ENCODE peak calls at places on chromosomes 13 and 19, in six cellular contexts. R is amygdala; I is stimulated activated CD8-positive, alpha-beta memory T cell treated with anti-CD3 and anti-CD28 coated beads, Interleukin-12 subunit alpha, Interleukin-12 subunit beta, amount 100 ng/mL, for 1 hour; V is left cardiac atrium; O is left ventricle myocardium inferior; A is NCI-H1105 treated with DMSO at 0.1 percent for 48 hours. Q is an unnamed sample.

GRCh38 chr13:75079226-75079625 is 402.7 kb downstream of the TBC1D4 start:
- DNase-seq in O (no peak), A (no peak), I (no peak), R (no peak), V (no peak), Q (no peak)

GRCh38 chr13:113926301-113926761 is 47.5 kb downstream of the C13orf46 start:
- DNase-seq in O (peak), A (no peak), I (no peak), V (no peak), R (no peak), Q (no peak)

GRCh38 chr19:2469102-2469914 is 6.6 kb upstream of the GADD45B start:
- DNase-seq in V (peak), A (no peak), R (no peak), I (no peak), O (no peak), Q (no peak)

GRCh38 chr13:108214511-108215383 is 589 bp downstream of the LIG4 start:
- DNase-seq in R (no peak), V (peak), O (no peak), I (no peak), A (peak), Q (peak)

GRCh38 chr19:49340069-49340864 is 5.1 kb downstream of the CD37 start:
- DNase-seq in I (no peak), O (peak), R (no peak), V (peak), A (peak), Q (peak)

GRCh38 chr13:85693889-85694511 is 105.2 kb downstream of the SLITRK6 start:
- DNase-seq in O (no peak), I (no peak), V (no peak), R (no peak), A (no peak), Q (no peak)

GRCh38 chr13:84137292-84137691 is 255.0 kb upstream of the SLITRK1 start:
- DNase-seq in O (no peak), A (no peak), R (no peak), I (peak), V (no peak), Q (no peak)

GRCh38 chr19:35348909-35349611 is 1.4 kb downstream of the FFAR1 start:
- DNase-seq in R (no peak), V (no peak), I (no peak), O (no peak), A (no peak), Q (peak)

GRCh38 chr13:47233734-47234133 is 336.9 kb upstream of the HTR2A start:
- DNase-seq in A (no peak), V (no peak), I (no peak), R (no peak), O (peak), Q (no peak)

GRCh38 chr13:44303681-44304432 is 69.8 kb upstream of the SERP2 start:
- DNase-seq in O (peak), V (peak), A (no peak), I (no peak), R (no peak), Q (no peak)

GRCh38 chr19:55027472-55028337 is 10.4 kb downstream of the GP6 start:
- DNase-seq in A (no peak), V (no peak), R (no peak), O (no peak), I (no peak), Q (no peak)

GRCh38 chr19:40599331-40600085 is 1.7 kb upstream of the LTBP4 start:
- DNase-seq in V (no peak), I (no peak), R (no peak), A (no peak), O (no peak), Q (peak)

GRCh38 chr19:51711702-51712101 is 12.1 kb downstream of the HAS1 start:
- DNase-seq in I (no peak), A (no peak), O (no peak), R (no peak), V (no peak), Q (no peak)

GRCh38 chr19:9799162-9799561 is 19.7 kb downstream of the FBXL12 start:
- DNase-seq in V (no peak), R (no peak), A (no peak), I (no peak), O (no peak), Q (no peak)

GRCh38 chr19:13428352-13428751 is 77.9 kb downstream of the CACNA1A start:
- DNase-seq in A (no peak), O (no peak), I (peak), V (no peak), R (no peak), Q (peak)

GRCh38 chr13:30338331-30338851 is 31.0 kb upstream of the KATNAL1 start:
- DNase-seq in I (no peak), V (no peak), R (no peak), O (no peak), A (no peak), Q (no peak)

GRCh38 chr13:80359459-80360297 is 18.8 kb upstream of the SPRY2 start:
- DNase-seq in R (no peak), A (peak), I (no peak), O (no peak), V (no peak), Q (peak)

Q was measured in NCI-H345.